ENCODE peak calls at places on chromosomes 5 and 9, in seven cellular contexts. W is CD8-positive, alpha-beta T cell; X is cardiac fibroblast; B is lower lobe of right lung; N is transverse colon; Y is esophagus squamous epithelium; H is lung. O is an unnamed sample.

GRCh38 chr5:131198625-131199024 is 27.9 kb downstream of the LYRM7 start:
- DNase-seq in X (peak), Y (no peak), W (no peak), N (no peak), H (no peak), B (no peak), O (peak)

GRCh38 chr5:176646049-176646706 is 1.1 kb upstream of the TSPAN17 start:
- DNase-seq in H (no peak), W (no peak), X (no peak), N (no peak), B (no peak), Y (no peak), O (no peak)

GRCh38 chr5:142959683-142960308 is 189.6 kb downstream of the ARHGAP26 start:
- DNase-seq in N (no peak), H (no peak), B (no peak), Y (no peak), W (no peak), X (no peak), O (no peak)

GRCh38 chr9:136711751-136712689 is at the start of gene DIPK1B:
- DNase-seq in W (no peak), N (no peak), H (no peak), Y (no peak), X (no peak), B (no peak), O (no peak)

GRCh38 chr9:104927216-104927911 is 591 bp downstream of the ABCA1 start:
- DNase-seq in X (peak), W (no peak), H (no peak), Y (no peak), N (peak), B (peak), O (no peak)

GRCh38 chr9:126148994-126149393 is 177.6 kb upstream of the MVB12B start:
- DNase-seq in N (no peak), X (no peak), W (no peak), Y (no peak), H (peak), B (no peak), O (no peak)

GRCh38 chr5:62284946-62285891 is 20.8 kb upstream of the KIF2A start:
- DNase-seq in H (no peak), X (no peak), N (no peak), W (no peak), Y (no peak), B (no peak), O (no peak)

GRCh38 chr9:99294850-99295461 is 72.9 kb downstream of the SEC61B start:
- DNase-seq in W (no peak), B (no peak), N (no peak), X (peak), H (no peak), Y (no peak), O (no peak)

GRCh38 chr5:169256191-169256590 is 44.7 kb downstream of the SLIT3 start:
- DNase-seq in X (no peak), B (no peak), H (no peak), W (no peak), N (no peak), Y (no peak), O (no peak)

GRCh38 chr9:70480405-70480980 is 66.0 kb upstream of the KLF9 start:
- DNase-seq in B (peak), H (peak), N (peak), W (no peak), Y (no peak), X (peak), O (peak)

GRCh38 chr5:80251636-80252035 is 4.2 kb downstream of the SERINC5 start:
- DNase-seq in B (peak), H (no peak), Y (no peak), X (no peak), N (no peak), W (no peak), O (peak)

GRCh38 chr9:122991370-122991830 is 42.1 kb upstream of the GPR21 start:
- DNase-seq in W (no peak), H (peak), N (no peak), Y (no peak), B (no peak), X (peak), O (peak)

GRCh38 chr5:81167544-81167943 is 65.6 kb upstream of the CKMT2 start:
- DNase-seq in B (no peak), H (no peak), Y (no peak), X (no peak), W (no peak), N (no peak), O (peak)

GRCh38 chr5:106171708-106172107 is 1499.0 kb downstream of the EFNA5 start:
- DNase-seq in Y (no peak), X (peak), H (no peak), B (no peak), W (no peak), N (no peak), O (peak)

GRCh38 chr5:96966801-96967200 is 30.9 kb downstream of the LNPEP start:
- DNase-seq in Y (no peak), N (no peak), H (no peak), W (no peak), X (no peak), B (no peak), O (no peak)

GRCh38 chr5:169201597-169201996 is 99.3 kb downstream of the SLIT3 start:
- DNase-seq in H (no peak), N (no peak), Y (no peak), B (no peak), W (no peak), X (peak), O (no peak)

GRCh38 chr5:159231167-159231566 is 21.8 kb upstream of the RNF145 start:
- DNase-seq in W (no peak), H (no peak), N (no peak), X (peak), Y (no peak), B (no peak), O (no peak)

GRCh38 chr9:114304416-114305188 is 18.3 kb upstream of the ORM1 start:
- DNase-seq in N (peak), B (peak), W (no peak), X (no peak), Y (no peak), H (no peak), O (no peak)

GRCh38 chr9:19992556-19992955 is 203.7 kb upstream of the SLC24A2 start:
- DNase-seq in Y (no peak), X (peak), H (no peak), W (no peak), B (no peak), N (no peak), O (peak)

GRCh38 chr9:84277646-84278045 is 62.9 kb downstream of the SLC28A3 start:
- DNase-seq in X (peak), Y (no peak), N (no peak), W (no peak), H (no peak), B (no peak), O (no peak)

GRCh38 chr5:95907067-95907705 is 54.5 kb downstream of the ELL2 start:
- DNase-seq in N (no peak), W (no peak), B (no peak), H (no peak), Y (no peak), X (no peak), O (no peak)

GRCh38 chr9:115590016-115590415 is 472.1 kb upstream of the TNC start:
- DNase-seq in H (peak), X (peak), Y (no peak), W (no peak), N (no peak), B (no peak), O (peak)

GRCh38 chr9:114405294-114406034 is 17.7 kb upstream of the AKNA start:
- DNase-seq in Y (peak), N (peak), H (peak), X (peak), W (peak), B (peak), O (peak)

GRCh38 chr5:32584651-32585050 is 706 bp upstream of the SUB1 start:
- DNase-seq in H (no peak), W (no peak), B (no peak), X (no peak), Y (no peak), N (no peak), O (no peak)

GRCh38 chr9:15711531-15712295 is 158.9 kb downstream of the CCDC171 start:
- DNase-seq in B (no peak), W (no peak), N (no peak), X (peak), Y (no peak), H (no peak), O (peak)

GRCh38 chr9:90070469-90070868 is 465.7 kb downstream of the GADD45G start:
- DNase-seq in Y (no peak), N (no peak), B (no peak), H (no peak), W (no peak), X (no peak), O (no peak)

GRCh38 chr5:74306845-74307244 is 333.7 kb downstream of the ENC1 start:
- DNase-seq in X (no peak), B (no peak), W (no peak), N (no peak), H (no peak), Y (no peak), O (no peak)

GRCh38 chr5:77867914-77868313 is 91.8 kb upstream of the TBCA start:
- DNase-seq in X (no peak), N (no peak), W (no peak), Y (no peak), B (no peak), H (no peak), O (no peak)

GRCh38 chr9:125405938-125406811 is 144.5 kb downstream of the GAPVD1 start:
- DNase-seq in X (peak), H (no peak), B (no peak), N (no peak), Y (no peak), W (no peak), O (peak)

GRCh38 chr9:76400534-76401096 is 6.4 kb upstream of the RFK start:
- DNase-seq in W (no peak), B (no peak), H (no peak), N (no peak), X (peak), Y (no peak), O (no peak)

GRCh38 chr5:177610131-177610769 is 10.3 kb downstream of the B4GALT7 start:
- DNase-seq in X (no peak), N (no peak), B (no peak), H (no peak), Y (no peak), W (no peak), O (no peak)

DNA sequence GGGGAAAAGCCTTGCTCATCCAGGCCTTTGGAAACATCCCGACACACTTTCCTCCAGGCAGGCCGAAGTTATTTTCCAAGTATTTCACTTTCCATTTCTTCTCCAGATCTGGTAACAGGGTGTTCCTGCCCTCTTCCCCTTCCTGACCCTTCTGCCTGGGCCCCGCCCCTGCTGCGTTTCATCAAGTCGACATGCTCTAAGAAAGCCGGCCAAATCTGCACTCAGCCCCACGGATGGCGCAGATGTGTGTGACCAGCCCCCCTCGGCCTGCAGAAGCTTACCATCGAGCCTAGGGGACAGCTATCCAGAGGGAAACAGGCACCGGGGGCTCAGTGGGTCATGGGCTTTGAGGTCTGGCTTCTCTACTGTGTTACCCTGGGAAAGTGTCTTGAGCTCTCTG is 159.7 kb downstream of the FGF18 start:
- DNase-seq in X (no peak), N (no peak), B (no peak), W (no peak), H (no peak), Y (no peak), O (peak)
- H3K4me3 ChIP-seq in X (no peak), N (no peak), B (no peak), W (no peak), H (no peak), Y (no peak), O (no peak)

GRCh38 chr5:149028984-149029383 is 33.9 kb downstream of the SH3TC2 start:
- DNase-seq in H (no peak), B (no peak), W (no peak), X (peak), N (no peak), Y (no peak), O (peak)

GRCh38 chr5:149030838-149031397 is 31.9 kb downstream of the SH3TC2 start:
- DNase-seq in X (no peak), B (no peak), H (no peak), W (no peak), N (no peak), Y (no peak), O (no peak)

GRCh38 chr5:149028161-149028560 is 34.7 kb downstream of the SH3TC2 start:
- DNase-seq in Y (no peak), N (no peak), B (no peak), X (no peak), W (no peak), H (no peak), O (no peak)

GRCh38 chr5:149027636-149028035 is 35.2 kb downstream of the SH3TC2 start:
- DNase-seq in N (no peak), B (no peak), H (no peak), W (no peak), Y (no peak), X (no peak), O (no peak)

DNA sequence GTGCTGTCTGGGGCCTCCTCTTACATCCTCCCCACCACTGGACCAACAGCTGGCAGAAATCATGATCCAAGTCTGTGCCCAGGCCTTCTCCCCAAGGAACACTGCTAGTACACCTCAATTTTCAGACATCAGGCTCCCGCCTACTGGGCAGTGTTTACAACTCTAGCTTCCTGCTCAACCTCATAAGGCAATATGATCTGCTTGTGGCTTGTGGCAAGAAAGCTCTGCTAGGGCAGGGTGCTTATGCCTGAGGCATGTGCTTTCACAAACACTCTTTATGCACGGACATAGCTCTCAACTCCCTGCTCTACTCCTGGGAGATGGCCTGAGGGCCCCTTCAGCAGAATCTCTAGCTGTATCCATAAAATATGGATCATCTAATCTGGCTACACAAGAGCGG is 32.5 kb downstream of the SH3TC2 start:
- DNase-seq in Y (no peak), B (no peak), W (no peak), N (no peak), X (no peak), H (no peak), O (peak)
- TF ChIP-seq CTCF in Y (no peak), B (no peak), W (no peak), N (no peak), X (no peak), H (no peak), O (no peak)

GRCh38 chr5:153357493-153358112 is 132.9 kb upstream of the GRIA1 start:
- DNase-seq in B (no peak), W (no peak), X (no peak), Y (no peak), N (no peak), H (no peak), O (no peak)

GRCh38 chr5:153358315-153358976 is 132.0 kb upstream of the GRIA1 start:
- DNase-seq in X (no peak), W (no peak), B (no peak), H (no peak), N (no peak), Y (no peak), O (no peak)

GRCh38 chr5:153350192-153350883 is 140.1 kb upstream of the GRIA1 start:
- DNase-seq in Y (no peak), W (no peak), H (no peak), N (no peak), B (no peak), X (no peak), O (no peak)

GRCh38 chr5:153352685-153353219 is 137.7 kb upstream of the GRIA1 start:
- DNase-seq in X (no peak), W (no peak), H (no peak), N (no peak), Y (no peak), B (no peak), O (no peak)
- H3K4me3 ChIP-seq in X (no peak), W (peak), H (no peak), N (no peak), Y (peak), B (no peak), O (no peak)

GRCh38 chr5:136805466-136805865 is 440.1 kb upstream of the TRPC7 start:
- DNase-seq in N (no peak), X (no peak), Y (no peak), W (no peak), B (no peak), H (no peak), O (no peak)

GRCh38 chr5:136799806-136800372 is 434.5 kb upstream of the TRPC7 start:
- DNase-seq in H (no peak), B (no peak), W (no peak), Y (no peak), N (no peak), X (peak), O (no peak)

GRCh38 chr5:136802382-136802781 is 437.0 kb upstream of the TRPC7 start:
- DNase-seq in Y (no peak), H (no peak), W (no peak), N (no peak), X (peak), B (no peak), O (no peak)
- TF ChIP-seq CTCF in Y (no peak), H (no peak), W (no peak), N (no peak), X (no peak), B (no peak), O (peak)

GRCh38 chr9:134372621-134373267 is 46.5 kb downstream of the RXRA start:
- DNase-seq in B (peak), N (peak), Y (no peak), X (no peak), W (no peak), H (peak), O (no peak)

GRCh38 chr9:134373269-134373668 is 47.0 kb downstream of the RXRA start:
- DNase-seq in W (no peak), Y (no peak), X (no peak), N (no peak), B (no peak), H (no peak), O (no peak)

GRCh38 chr9:134375011-134375390 is 48.7 kb downstream of the RXRA start:
- DNase-seq in N (no peak), Y (no peak), H (no peak), X (no peak), B (peak), W (no peak), O (no peak)

GRCh38 chr9:134374301-134375010 is 48.2 kb downstream of the RXRA start:
- DNase-seq in N (no peak), Y (no peak), B (peak), X (no peak), W (no peak), H (no peak), O (no peak)

GRCh38 chr9:134373953-134374300 is 47.7 kb downstream of the RXRA start:
- DNase-seq in N (no peak), W (no peak), X (no peak), B (no peak), Y (no peak), H (no peak), O (no peak)
- H3K4me3 ChIP-seq in N (no peak), W (no peak), X (no peak), B (peak), Y (no peak), H (no peak), O (no peak)

GRCh38 chr5:137822158-137822764 is 45.4 kb upstream of the MYOT start:
- DNase-seq in N (peak), H (no peak), B (no peak), Y (no peak), W (no peak), X (peak), O (no peak)
- TF ChIP-seq CTCF in N (peak), H (no peak), B (peak), Y (peak), W (no peak), X (peak), O (peak)

DNA sequence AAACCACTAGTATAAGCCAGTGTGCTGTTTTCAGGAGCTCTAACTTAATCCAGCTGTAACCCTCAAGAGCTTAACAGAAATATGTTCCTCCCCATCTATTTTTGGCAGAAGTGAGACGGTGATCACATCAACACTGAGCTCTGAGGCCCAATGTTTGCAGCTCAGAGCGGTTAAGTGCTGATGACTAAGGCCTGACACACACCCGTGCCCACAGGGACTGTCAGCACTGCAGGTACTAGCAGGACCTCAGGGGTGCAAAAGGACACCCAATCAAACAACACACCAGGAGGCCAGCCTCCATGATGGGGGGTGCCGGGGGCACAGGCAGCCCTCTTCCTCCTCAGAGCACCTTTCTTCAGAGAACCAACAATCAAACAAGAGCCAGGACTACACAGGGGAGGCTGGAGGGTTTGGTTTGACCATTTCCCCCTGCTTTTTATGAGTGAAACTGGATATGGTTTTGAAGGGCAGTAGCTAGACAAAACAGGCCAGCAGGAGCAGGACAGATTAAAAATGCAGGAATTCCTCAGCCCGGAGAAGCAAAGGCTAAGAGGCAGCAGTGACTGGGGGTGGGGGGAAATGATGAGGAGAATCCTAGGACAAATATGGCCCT is 61.3 kb downstream of the RAPGEF1 start:
- DNase-seq in B (peak), X (peak), N (peak), H (peak), Y (no peak), W (peak), O (peak)
- H3K4me3 ChIP-seq in B (no peak), X (no peak), N (no peak), H (no peak), Y (no peak), W (no peak), O (no peak)

O was measured in foreskin fibroblast.